ENCODE peak calls at places on chromosomes 2 and 18, in nine cellular contexts. U is AG10803; M is suprapubic skin; S is psoas muscle; Q is upper lobe of right lung; J is activated CD8-positive, alpha-beta T cell treated with anti-CD3 and anti-CD28 coated beads for 36 hours; H is HCT116; B is gastrocnemius medialis; X is GM20000. W is an unnamed sample.

GRCh38 chr2:31333046-31333445 is 81.5 kb downstream of the XDH start:
- DNase-seq in X (no peak), B (no peak), S (no peak), J (no peak), U (no peak), H (no peak), Q (no peak), M (no peak), W (no peak)

GRCh38 chr2:51795248-51795888 is 763.4 kb upstream of the NRXN1 start:
- DNase-seq in X (no peak), H (peak), U (no peak), M (no peak), B (no peak), Q (no peak), S (no peak), J (peak), W (peak)

GRCh38 chr2:194739217-194739616 is 917.8 kb upstream of the SLC39A10 start:
- DNase-seq in U (no peak), Q (no peak), J (no peak), B (no peak), H (no peak), M (no peak), X (no peak), S (no peak), W (no peak)

GRCh38 chr2:129717560-129718128 is 261.8 kb upstream of the RAB6C start:
- DNase-seq in X (no peak), S (no peak), H (no peak), B (no peak), U (no peak), M (no peak), Q (no peak), J (no peak), W (no peak)

GRCh38 chr2:45008296-45009129 is 739 bp downstream of the SIX2 start:
- DNase-seq in H (no peak), M (no peak), S (peak), J (no peak), X (no peak), B (no peak), U (peak), Q (peak), W (peak)

GRCh38 chr18:2857491-2858063 is 10.8 kb downstream of the EMILIN2 start:
- DNase-seq in M (peak), B (peak), S (peak), X (no peak), J (no peak), U (peak), Q (peak), H (no peak), W (peak)

GRCh38 chr2:30869988-30870387 is 62.7 kb upstream of the CAPN13 start:
- DNase-seq in J (no peak), X (no peak), H (no peak), S (no peak), M (no peak), B (no peak), Q (no peak), U (no peak), W (no peak)

GRCh38 chr2:43266692-43267091 is 40.3 kb upstream of the ZFP36L2 start:
- DNase-seq in Q (peak), H (no peak), U (no peak), B (no peak), M (peak), X (no peak), J (no peak), S (peak), W (no peak)

GRCh38 chr2:154697422-154698237 is 865 bp upstream of the KCNJ3 start:
- DNase-seq in Q (peak), M (peak), B (no peak), U (no peak), H (no peak), J (no peak), X (no peak), S (no peak), W (no peak)

GRCh38 chr2:100367163-100367562 is 44.9 kb upstream of the LONRF2 start:
- DNase-seq in H (no peak), B (no peak), X (no peak), U (no peak), J (no peak), Q (no peak), M (no peak), S (no peak), W (no peak)

GRCh38 chr2:41967426-41968181 is 80.2 kb upstream of the PKDCC start:
- DNase-seq in J (no peak), S (peak), Q (no peak), M (no peak), U (peak), X (no peak), B (no peak), H (no peak), W (no peak)

DNA sequence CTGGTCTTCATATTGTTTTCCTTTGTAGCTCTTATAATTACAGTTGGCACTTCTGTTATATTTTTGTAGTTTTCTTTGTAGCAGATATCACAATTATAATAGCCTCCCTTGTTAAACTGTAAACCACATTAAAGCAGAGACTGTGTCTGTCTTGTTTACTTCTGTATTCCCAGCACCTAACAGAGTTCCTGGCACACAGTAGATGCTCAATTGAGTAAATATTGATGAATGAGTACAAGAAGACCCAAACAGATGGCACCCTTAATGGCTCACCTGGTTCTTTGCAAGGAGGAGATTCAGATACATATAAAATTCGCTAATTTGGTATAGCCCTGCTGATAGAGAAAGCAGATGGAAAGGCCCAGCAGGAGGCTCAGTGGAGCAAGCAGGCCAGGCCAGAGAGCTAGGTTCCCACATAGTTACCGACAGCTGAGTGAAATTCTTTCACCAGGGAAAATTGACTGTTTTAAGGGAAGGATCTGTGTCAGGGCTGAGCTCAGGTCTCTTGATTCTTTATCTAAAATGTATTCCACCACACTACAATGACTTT is 120.1 kb downstream of the NUP35 start:
- DNase-seq in B (no peak), Q (no peak), M (no peak), H (no peak), U (no peak), S (no peak), J (no peak), X (no peak), W (peak)
- TF ChIP-seq CTCF in B (no peak), Q (no peak), M (no peak), H (no peak), U (no peak), S (no peak), J (no peak), X (no peak), W (peak)

GRCh38 chr2:219474285-219475060 is 24.2 kb upstream of the GMPPA start:
- DNase-seq in X (no peak), M (no peak), Q (no peak), B (no peak), S (no peak), H (no peak), U (no peak), J (no peak), W (no peak)
- TF ChIP-seq CTCF in X (no peak), M (no peak), Q (no peak), B (no peak), S (no peak), H (no peak), U (no peak), J (no peak), W (no peak)

DNA sequence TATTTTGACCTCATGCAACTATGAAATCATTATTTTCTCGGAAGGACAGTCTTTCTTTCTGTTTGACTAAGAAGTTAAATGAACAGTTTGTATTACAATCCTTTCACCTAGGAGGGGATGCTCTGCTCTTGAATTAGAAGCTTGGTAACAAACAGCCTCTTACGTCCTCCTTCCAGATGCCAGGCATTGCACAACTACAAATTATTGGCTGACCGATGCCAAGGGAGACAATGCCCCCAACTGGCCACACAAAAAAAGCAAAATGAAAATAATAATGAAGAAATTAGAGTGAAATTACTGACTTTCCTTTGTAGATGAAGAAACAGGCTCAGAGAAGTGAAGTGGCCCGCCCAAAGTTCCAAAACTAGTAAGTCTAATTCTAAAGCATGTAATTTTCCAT is 177.9 kb downstream of the CYRIA start:
- DNase-seq in U (peak), S (no peak), H (no peak), B (no peak), X (no peak), M (no peak), Q (no peak), J (no peak), W (peak)
- TF ChIP-seq CTCF in U (peak), S (peak), H (peak), B (no peak), X (no peak), M (no peak), Q (peak), J (no peak), W (peak)

DNA sequence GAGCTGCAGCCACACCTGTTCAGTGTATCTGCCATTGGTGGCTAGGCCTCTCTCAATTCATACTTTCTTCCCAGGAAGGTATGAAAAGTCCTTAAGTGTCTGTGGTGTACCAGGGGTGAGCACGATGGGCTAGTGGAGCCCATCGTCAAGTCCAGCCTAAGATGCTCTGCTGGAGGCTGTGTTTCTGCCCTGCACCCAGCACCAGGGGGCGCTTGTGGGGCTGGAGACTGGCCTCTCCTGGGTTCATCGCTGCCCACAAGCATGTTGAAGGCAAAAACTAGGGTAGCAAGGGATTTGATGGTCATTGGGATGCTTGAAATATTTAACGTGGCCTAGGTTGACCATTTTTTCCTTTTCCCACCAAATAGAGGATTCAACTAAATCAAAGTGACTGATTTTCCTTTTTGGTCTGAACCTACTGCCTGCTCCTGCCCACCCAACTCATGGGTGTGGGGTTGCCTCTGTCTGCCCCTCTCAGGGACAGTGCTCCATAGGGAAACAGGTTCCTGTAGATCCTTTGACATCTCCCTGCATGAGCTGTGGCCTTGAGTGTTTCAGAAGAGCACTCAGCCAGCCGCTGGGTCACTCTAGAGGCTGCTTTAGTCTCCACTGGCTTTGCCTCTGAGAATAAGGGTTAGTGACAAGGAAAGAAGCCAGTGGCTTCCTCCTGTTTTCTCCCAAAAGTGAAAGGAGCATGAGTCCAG is 59.0 kb downstream of the TPGS2 start:
- DNase-seq in H (peak), M (no peak), Q (no peak), J (peak), U (no peak), X (peak), S (peak), B (no peak), W (peak)
- TF ChIP-seq CTCF in H (peak), M (no peak), Q (peak), J (peak), U (no peak), X (peak), S (peak), B (peak), W (peak)

DNA sequence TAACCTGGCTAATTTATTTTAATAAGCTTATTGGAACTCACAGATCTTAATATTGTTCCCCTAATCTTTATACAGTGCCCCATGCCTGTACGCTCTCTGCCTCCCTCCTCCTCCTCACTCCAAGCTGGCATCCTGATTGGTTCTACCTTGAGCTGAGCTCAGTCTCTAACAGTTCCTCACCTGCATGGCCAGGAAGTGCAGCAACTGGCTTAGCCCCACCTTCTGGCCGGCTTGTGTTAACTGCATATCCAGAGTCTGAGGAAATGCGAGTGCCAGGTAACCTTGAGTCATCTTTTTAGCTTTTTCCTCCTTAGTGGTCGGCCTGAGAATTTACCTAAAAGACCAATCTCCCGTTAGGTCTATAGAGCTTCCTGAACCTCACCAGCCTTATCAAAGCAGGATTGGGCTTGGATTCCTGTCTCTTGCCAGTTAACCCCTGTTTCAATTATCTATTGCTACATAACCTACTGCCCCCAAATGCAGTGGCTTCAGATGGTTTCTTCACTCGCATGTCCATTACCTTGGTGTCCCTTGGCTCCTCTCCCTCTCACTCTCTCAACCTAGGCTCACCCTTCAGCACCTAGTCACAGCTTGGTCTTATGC is 89.5 kb upstream of the STK39 start:
- DNase-seq in Q (peak), H (peak), U (no peak), J (peak), S (no peak), B (no peak), M (no peak), X (peak), W (peak)
- TF ChIP-seq CTCF in Q (peak), H (peak), U (no peak), J (peak), S (no peak), B (no peak), M (peak), X (peak), W (peak)

DNA sequence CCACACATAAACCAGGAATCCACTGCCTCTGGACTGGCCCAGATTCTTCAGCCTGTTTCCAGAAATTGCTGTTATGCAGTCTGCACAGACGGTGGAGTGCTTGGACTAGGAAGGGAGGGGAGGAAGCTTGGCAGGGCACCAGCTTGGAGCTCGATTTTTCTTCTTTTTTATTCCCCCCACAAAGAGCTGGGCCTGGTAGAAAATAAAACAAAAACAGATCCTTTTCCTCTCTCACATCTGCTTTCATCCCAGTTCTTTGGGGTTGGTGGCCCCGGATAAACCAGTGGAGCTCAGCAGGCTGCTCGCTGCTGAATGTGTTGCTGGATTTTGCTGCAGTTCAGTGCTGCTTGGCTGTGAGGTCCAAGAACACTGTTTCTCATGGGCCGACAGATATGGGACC is 16.0 kb downstream of the LRRTM1 start:
- DNase-seq in B (no peak), S (no peak), U (peak), M (no peak), H (no peak), J (no peak), Q (no peak), X (no peak), W (no peak)
- TF ChIP-seq CTCF in B (no peak), S (no peak), U (peak), M (no peak), H (no peak), J (no peak), Q (no peak), X (no peak), W (no peak)

DNA sequence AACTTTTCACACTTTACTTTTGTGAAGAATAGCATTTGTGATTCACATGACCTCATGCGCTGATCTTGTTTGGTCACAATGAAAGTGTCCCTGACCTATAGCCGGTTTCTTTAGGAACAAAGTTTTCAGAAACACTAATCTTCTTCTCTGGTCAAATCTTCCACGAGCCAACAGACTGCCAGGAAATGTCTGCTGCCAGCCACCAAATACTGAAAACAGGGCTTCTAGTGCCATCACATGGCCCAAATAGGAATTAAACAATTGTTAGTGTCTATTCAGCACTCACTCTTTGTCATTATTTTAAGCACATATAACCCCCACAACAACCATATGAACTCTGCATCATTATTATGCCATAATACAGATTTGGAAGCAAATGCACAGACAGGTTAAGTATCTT is 286.5 kb upstream of the SYT4 start:
- DNase-seq in J (peak), Q (no peak), M (no peak), X (peak), B (no peak), H (no peak), U (peak), S (no peak), W (peak)
- TF ChIP-seq CTCF in J (peak), Q (peak), M (no peak), X (no peak), B (no peak), H (peak), U (peak), S (peak), W (peak)

DNA sequence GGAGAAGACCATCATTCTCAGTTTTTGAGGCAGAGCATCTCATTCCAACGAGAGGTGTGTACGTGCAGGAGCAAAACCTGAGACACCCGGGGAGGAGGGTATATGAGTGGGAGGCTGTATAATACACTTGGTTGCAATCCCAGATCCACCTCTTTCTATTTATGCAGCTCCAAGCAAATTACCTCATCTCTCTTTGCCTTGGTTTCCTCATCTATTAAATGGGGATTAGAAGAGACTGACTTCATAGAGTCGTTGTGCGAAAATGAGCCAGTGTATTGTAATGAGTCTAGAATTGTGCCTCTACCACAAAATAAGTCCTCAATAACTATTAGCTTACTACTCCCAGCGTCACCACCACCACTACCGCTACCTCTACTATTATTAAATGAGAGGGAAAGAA is 40.1 kb downstream of the TGOLN2 start:
- DNase-seq in Q (no peak), M (no peak), U (no peak), H (no peak), B (no peak), J (no peak), X (no peak), S (no peak), W (no peak)
- TF ChIP-seq CTCF in Q (no peak), M (no peak), U (no peak), H (no peak), B (no peak), J (no peak), X (no peak), S (no peak), W (no peak)

GRCh38 chr18:75752864-75753263 is 325.4 kb upstream of the SMIM21 start:
- DNase-seq in M (no peak), U (no peak), S (no peak), Q (no peak), J (no peak), B (no peak), X (no peak), H (no peak), W (no peak)
- TF ChIP-seq CTCF in M (no peak), U (no peak), S (no peak), Q (no peak), J (no peak), B (no peak), X (no peak), H (no peak), W (no peak)

DNA sequence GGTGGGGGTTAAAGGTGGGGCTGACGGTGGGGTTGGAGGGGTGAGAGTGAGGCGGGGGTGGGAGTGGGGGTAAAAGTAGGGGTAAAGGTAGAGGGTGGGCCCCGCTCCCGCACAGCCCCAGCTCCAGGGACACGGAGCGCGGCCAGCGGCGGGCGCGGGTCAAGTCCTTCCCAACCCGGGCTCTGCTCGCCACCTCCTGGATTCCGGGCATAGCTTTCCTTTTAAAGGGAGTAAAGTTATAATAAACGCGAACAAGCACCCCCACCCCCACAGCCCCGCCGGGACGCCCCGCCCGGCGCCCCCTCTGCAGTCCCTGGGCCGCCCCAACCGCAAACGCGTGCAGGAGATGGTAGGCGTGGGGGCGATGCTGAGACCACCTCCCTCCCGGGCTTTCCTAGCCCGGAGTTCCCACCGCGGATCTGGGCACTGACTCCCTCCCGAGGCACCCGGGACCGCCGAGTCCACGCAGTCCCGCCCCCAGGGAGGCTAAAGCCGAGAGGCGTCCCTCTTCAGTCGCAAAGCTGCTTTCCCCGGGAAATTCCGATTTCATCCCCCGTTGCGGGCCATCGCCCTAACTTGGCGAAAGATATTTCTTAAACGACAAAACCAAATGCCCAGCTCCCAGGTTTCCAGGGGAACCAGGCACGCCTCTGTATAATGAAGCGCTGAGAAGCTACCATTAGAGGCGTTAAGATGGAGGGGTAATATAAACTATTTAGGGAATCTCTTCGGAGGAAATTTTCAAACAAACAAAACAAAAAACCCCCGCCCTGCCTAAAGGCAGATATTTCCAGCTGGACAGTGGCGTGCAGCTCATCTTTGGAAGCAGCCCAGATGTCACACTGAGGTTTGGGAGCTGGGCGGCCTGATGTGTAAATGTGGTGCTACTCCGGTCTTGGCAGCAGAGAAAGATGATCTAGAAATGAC is at the start of gene LIMS2:
- DNase-seq in B (no peak), H (no peak), X (no peak), Q (peak), U (peak), J (no peak), S (peak), M (peak), W (peak)
- TF ChIP-seq CTCF in B (no peak), H (no peak), X (no peak), Q (peak), U (peak), J (no peak), S (peak), M (peak), W (no peak)